ENCODE peak calls at places on chromosomes 7 and 10, in four cellular contexts. R, J, C and P are unnamed samples.

GRCh38 chr10:42519761-42520460 is 118.5 kb downstream of the ZNF33B start:
- DNase-seq in R (no peak), J (no peak), C (no peak), P (no peak)

GRCh38 chr10:43045631-43046287 is 31.1 kb upstream of the RET start:
- DNase-seq in R (peak; percentile 17), J (no peak), C (no peak), P (no peak)

GRCh38 chr7:6438427-6438826 is 9.3 kb downstream of the DAGLB start:
- DNase-seq in R (no peak), J (no peak), C (no peak), P (no peak)

GRCh38 chr7:157722137-157723060 is 385.6 kb downstream of the DNAJB6 start:
- DNase-seq in R (no peak), J (no peak), C (no peak), P (no peak)

GRCh38 chr10:66747451-66747850 is 178.4 kb upstream of the LRRTM3 start:
- DNase-seq in R (no peak), J (peak; percentile 31), C (peak; percentile 38), P (no peak)

GRCh38 chr7:628041-628763 is 98.3 kb upstream of the DNAAF5 start:
- DNase-seq in R (no peak), J (no peak), C (no peak), P (no peak)

GRCh38 chr7:108415821-108416536 is 40.3 kb downstream of the NRCAM start:
- DNase-seq in R (no peak), J (no peak), C (no peak), P (no peak)

GRCh38 chr10:26464632-26465280 is 26.6 kb downstream of the APBB1IP start:
- DNase-seq in R (no peak), J (no peak), C (no peak), P (no peak)

GRCh38 chr10:122499491-122499941 is 38.2 kb downstream of the HTRA1 start:
- DNase-seq in R (no peak), J (no peak), C (peak; percentile 51), P (peak; percentile 72)

GRCh38 chr10:114537791-114538543 is 120.1 kb downstream of the ABLIM1 start:
- DNase-seq in R (no peak), J (no peak), C (no peak), P (no peak)

GRCh38 chr7:80603940-80604339 is 34.5 kb upstream of the CD36 start:
- DNase-seq in R (no peak), J (no peak), C (no peak), P (no peak)

GRCh38 chr10:3622427-3622826 is 162.6 kb downstream of the KLF6 start:
- DNase-seq in R (no peak), J (no peak), C (no peak), P (no peak)

GRCh38 chr7:143389316-143390097 is 8.4 kb downstream of the ZYX start:
- DNase-seq in R (no peak), J (no peak), C (no peak), P (no peak)

GRCh38 chr7:143385891-143386781 is 5.0 kb downstream of the ZYX start:
- DNase-seq in R (no peak), J (no peak), C (no peak), P (no peak)

GRCh38 chr7:143388491-143389101 is 7.5 kb downstream of the ZYX start:
- DNase-seq in R (no peak), J (no peak), C (no peak), P (no peak)

GRCh38 chr7:143388051-143388450 is 6.9 kb downstream of the ZYX start:
- DNase-seq in R (no peak), J (no peak), C (no peak), P (no peak)

GRCh38 chr7:143387156-143387975 is 6.2 kb downstream of the ZYX start:
- DNase-seq in R (no peak), J (no peak), C (no peak), P (no peak)
- TF ChIP-seq CTCF in R (no peak), J (no peak), C (no peak), P (no peak)

DNA sequence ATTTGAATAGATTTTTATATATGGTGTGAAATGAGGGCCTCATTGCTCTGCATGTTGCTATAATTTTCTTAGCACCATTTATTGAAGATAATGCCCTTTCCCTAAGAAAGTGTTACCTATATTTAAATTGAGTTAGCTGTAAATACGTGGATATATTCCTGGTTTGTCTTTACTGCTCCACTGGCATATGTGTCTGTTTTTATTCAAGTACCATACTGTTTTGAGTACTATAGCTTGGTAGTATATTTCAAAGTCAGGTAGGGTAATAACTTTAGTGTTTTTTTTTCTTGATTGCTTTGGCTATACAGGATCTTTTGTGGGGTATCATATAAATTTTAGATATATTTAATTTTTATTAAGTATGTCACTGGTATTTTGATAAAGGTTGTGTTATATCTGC is 31.4 kb downstream of the ZNF273 start:
- DNase-seq in R (no peak), J (no peak), C (no peak), P (no peak)
- TF ChIP-seq CTCF in R (no peak), J (no peak), C (no peak), P (no peak)

DNA sequence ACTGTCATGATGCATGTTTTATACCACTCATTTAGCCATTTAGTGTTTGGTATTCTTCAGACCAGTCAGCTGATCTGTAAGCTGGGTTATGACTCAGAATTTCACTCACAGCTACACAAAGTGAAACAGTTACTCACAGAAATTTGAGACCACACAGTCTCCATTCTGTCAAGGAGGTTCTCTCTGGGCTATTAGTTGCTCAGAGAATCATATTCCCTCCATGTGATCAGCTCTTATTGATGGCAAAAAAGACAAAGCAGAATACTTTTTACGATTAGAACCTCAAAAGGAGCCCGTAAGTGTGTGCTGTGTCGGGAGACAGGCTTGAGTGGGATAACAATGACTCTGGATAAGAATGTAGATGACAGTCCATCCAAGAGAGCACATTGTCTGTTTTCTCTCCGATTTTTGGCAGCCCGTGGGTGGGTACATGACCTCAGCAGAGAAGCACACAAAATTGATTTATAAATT is 277.6 kb upstream of the SORCS1 start:
- DNase-seq in R (no peak), J (no peak), C (no peak), P (no peak)
- TF ChIP-seq CTCF in R (no peak), J (no peak), C (no peak), P (no peak)

GRCh38 chr7:26549281-26549943 is 257.8 kb downstream of the SNX10 start:
- DNase-seq in R (no peak), J (peak; percentile 94), C (no peak), P (no peak)
- TF ChIP-seq CTCF in R (no peak), J (peak; percentile 45), C (no peak), P (no peak)

GRCh38 chr7:144671429-144671828 is 164.4 kb downstream of the TPK1 start:
- DNase-seq in R (no peak), J (no peak), C (no peak), P (no peak)

GRCh38 chr7:144674550-144674949 is 161.3 kb downstream of the TPK1 start:
- DNase-seq in R (no peak), J (no peak), C (no peak), P (no peak)

GRCh38 chr7:144668503-144668902 is 167.3 kb downstream of the TPK1 start:
- DNase-seq in R (no peak), J (no peak), C (no peak), P (no peak)

GRCh38 chr7:144672869-144673268 is 163.0 kb downstream of the TPK1 start:
- DNase-seq in R (no peak), J (no peak), C (no peak), P (no peak)

GRCh38 chr7:144670251-144670650 is 165.6 kb downstream of the TPK1 start:
- DNase-seq in R (no peak), J (no peak), C (no peak), P (no peak)
- TF ChIP-seq CTCF in R (peak; percentile 10), J (no peak), C (no peak), P (peak; percentile 1)

GRCh38 chr7:72283309-72283708 is 128.8 kb downstream of the CALN1 start:
- DNase-seq in R (no peak), J (no peak), C (no peak), P (no peak)

GRCh38 chr7:72281325-72281724 is 130.8 kb downstream of the CALN1 start:
- DNase-seq in R (no peak), J (no peak), C (no peak), P (no peak)

GRCh38 chr7:72275412-72276070 is 136.6 kb downstream of the CALN1 start:
- DNase-seq in R (no peak), J (no peak), C (no peak), P (no peak)

DNA sequence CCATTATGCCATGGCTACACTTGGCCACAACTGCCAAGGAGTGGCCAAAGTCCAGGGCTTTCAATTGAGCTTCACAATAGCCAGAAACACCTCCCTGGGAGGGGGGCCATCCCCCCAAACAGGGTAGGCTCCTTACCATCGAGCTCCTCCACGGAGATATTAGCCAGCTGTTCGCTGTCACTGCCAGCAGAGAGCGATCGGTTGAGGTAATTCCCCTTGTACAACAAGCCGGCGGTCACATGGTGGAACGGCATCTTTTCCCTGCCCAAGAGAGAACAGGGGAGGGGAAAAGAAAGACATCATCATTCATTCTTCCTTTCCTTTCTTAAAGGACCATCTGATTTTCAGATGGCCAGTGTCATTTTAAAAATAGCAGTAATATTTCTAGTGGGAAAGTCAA is 133.6 kb downstream of the CALN1 start:
- DNase-seq in R (no peak), J (no peak), C (no peak), P (no peak)
- TF ChIP-seq CTCF in R (no peak), J (no peak), C (no peak), P (no peak)

GRCh38 chr7:8261711-8262695 is at the start of gene ICA1:
- DNase-seq in R (peak; percentile 75), J (peak; percentile 91), C (no peak), P (no peak)
- TF ChIP-seq CTCF in R (no peak), J (no peak), C (no peak), P (no peak)

GRCh38 chr7:99579956-99580777 is 17.9 kb upstream of the TMEM225B start:
- DNase-seq in R (no peak), J (peak; percentile 46), C (no peak), P (no peak)
- TF ChIP-seq CTCF in R (no peak), J (peak; percentile 18), C (peak; percentile 47), P (peak; percentile 49)

DNA sequence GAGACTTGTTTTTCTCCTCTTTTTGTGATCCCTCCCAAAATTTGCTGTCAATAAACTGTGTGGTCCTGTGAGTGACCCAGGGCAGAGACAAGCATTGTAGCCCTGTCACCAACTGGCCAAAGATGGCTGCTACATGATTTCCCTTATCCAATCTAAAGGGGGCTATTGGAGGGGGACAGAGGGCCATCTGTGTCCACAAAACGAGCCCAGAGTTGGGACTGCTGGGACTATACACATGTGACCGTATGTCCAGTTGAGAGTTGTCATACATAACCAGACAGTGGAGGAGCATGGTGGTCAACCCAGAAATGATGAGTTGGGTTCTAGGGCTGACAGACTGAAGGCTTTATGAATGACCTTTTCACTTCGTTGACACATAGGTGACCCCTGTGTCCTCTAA is 55.3 kb upstream of the SDK1 start:
- DNase-seq in R (no peak), J (no peak), C (no peak), P (no peak)
- TF ChIP-seq CTCF in R (no peak), J (no peak), C (no peak), P (no peak)